ENCODE peak calls at places on chromosomes 13 and 19, in ten cellular contexts. O is lower lobe of right lung; R is colonic mucosa; S is B cell; C is foreskin fibroblast; Z is uterus; Y is CD8-positive, alpha-beta T cell; U is hepatocyte; I is endodermal cell; M is GM23338. W is an unnamed sample.

GRCh38 chr13:24038846-24039330 is 121.6 kb upstream of the SPATA13 start:
- DNase-seq in C (peak; percentile 38), M (no peak), S (no peak), I (no peak), R (no peak), Y (no peak), U (no peak), Z (no peak), O (no peak), W (no peak)

GRCh38 chr19:8459520-8460260 is 14.9 kb downstream of the HNRNPM start:
- DNase-seq in I (no peak), Y (no peak), Z (no peak), M (no peak), O (no peak), R (no peak), C (peak; percentile 87), U (no peak), S (no peak), W (no peak)

GRCh38 chr13:112657850-112658445 is 31.9 kb upstream of the ATP11A start:
- DNase-seq in U (peak; percentile 71), Y (no peak), Z (peak; percentile 56), R (no peak), M (no peak), I (peak; percentile 75), S (no peak), C (peak; percentile 61), O (peak; percentile 16), W (no peak)

GRCh38 chr13:27927444-27928352 is 7.9 kb downstream of the PDX1 start:
- DNase-seq in U (no peak), S (peak; percentile 33), M (peak; percentile 59), O (no peak), I (peak; percentile 65), R (no peak), C (no peak), Z (no peak), Y (no peak), W (peak; percentile 21)

GRCh38 chr13:72960541-72960940 is 98.3 kb upstream of the KLF5 start:
- DNase-seq in Z (no peak), O (no peak), S (no peak), Y (no peak), M (peak; percentile 55), C (no peak), I (no peak), U (peak; percentile 29), R (no peak), W (no peak)

GRCh38 chr19:48806818-48807589 is 3.8 kb downstream of the BCAT2 start:
- DNase-seq in M (peak; percentile 68), R (peak; percentile 76), O (no peak), C (peak; percentile 62), Z (no peak), U (peak; percentile 87), Y (no peak), I (peak; percentile 76), S (no peak), W (peak; percentile 22)

GRCh38 chr13:102028198-102028597 is 373.6 kb downstream of the FGF14 start:
- DNase-seq in Z (no peak), O (no peak), Y (no peak), U (no peak), I (no peak), C (no peak), M (no peak), R (no peak), S (no peak), W (no peak)

GRCh38 chr19:51480590-51480989 is 2.3 kb downstream of the CEACAM18 start:
- DNase-seq in C (no peak), S (no peak), Z (no peak), U (peak; percentile 38), I (peak; percentile 80), M (peak; percentile 81), Y (no peak), O (no peak), R (no peak), W (no peak)

GRCh38 chr19:51971624-51972023 is 15.0 kb downstream of the ZNF350 start:
- DNase-seq in O (no peak), C (peak; percentile 20), Z (no peak), R (no peak), Y (no peak), S (no peak), M (peak; percentile 22), U (no peak), I (no peak), W (peak; percentile 24)

GRCh38 chr13:32956595-32956933 is 59.7 kb upstream of the KL start:
- DNase-seq in M (no peak), C (no peak), Y (no peak), S (no peak), R (no peak), Z (no peak), U (no peak), I (no peak), O (no peak), W (no peak)

GRCh38 chr19:46813570-46814358 is 25.4 kb upstream of the SLC1A5 start:
- DNase-seq in Z (peak; percentile 79), R (peak; percentile 50), S (no peak), O (peak; percentile 88), Y (no peak), C (peak; percentile 55), M (no peak), I (no peak), U (no peak), W (no peak)

GRCh38 chr13:20489185-20489820 is 36.4 kb downstream of the CRYL1 start:
- DNase-seq in O (no peak), C (no peak), Y (peak; percentile 30), U (no peak), M (no peak), Z (no peak), R (no peak), I (peak; percentile 47), S (no peak), W (no peak)
- TF ChIP-seq CTCF in O (no peak), C (no peak), Y (no peak), U (no peak), M (peak; percentile 49), Z (peak; percentile 43), R (no peak), I (no peak), S (no peak), W (no peak)

GRCh38 chr19:5686647-5687359 is 3.3 kb upstream of the RPL36 start:
- DNase-seq in U (peak; percentile 97), O (peak; percentile 99), Z (peak; percentile 98), I (peak; percentile 100), Y (peak; percentile 96), C (peak; percentile 98), S (peak; percentile 98), R (peak; percentile 100), M (peak; percentile 98), W (peak; percentile 100)

GRCh38 chr19:5690125-5690954 is at the start of gene RPL36:
- DNase-seq in U (peak; percentile 99), C (peak; percentile 99), O (peak; percentile 99), R (peak; percentile 99), S (peak; percentile 96), Z (peak; percentile 99), Y (peak; percentile 98), M (peak; percentile 97), I (peak; percentile 100), W (peak; percentile 99)

GRCh38 chr19:5686326-5686646 is 3.8 kb upstream of the RPL36 start:
- DNase-seq in I (no peak), O (no peak), Z (no peak), S (no peak), R (no peak), U (no peak), M (no peak), C (no peak), Y (no peak), W (no peak)

GRCh38 chr19:5684694-5685430 is 4.0 kb downstream of the HSD11B1L start:
- DNase-seq in O (peak; percentile 45), R (no peak), S (no peak), M (no peak), C (no peak), U (peak; percentile 4), Y (no peak), Z (no peak), I (peak; percentile 40), W (no peak)

GRCh38 chr19:5687360-5688198 is 2.5 kb upstream of the RPL36 start:
- DNase-seq in Y (no peak), S (no peak), R (no peak), I (peak; percentile 48), M (no peak), O (peak; percentile 55), U (no peak), Z (no peak), C (no peak), W (no peak)
- TF ChIP-seq CTCF in Y (peak; percentile 40), S (peak; percentile 43), R (no peak), I (peak; percentile 11), M (no peak), O (no peak), U (no peak), Z (no peak), C (no peak), W (peak; percentile 62)

GRCh38 chr13:74288361-74288911 is 154.2 kb upstream of the KLF12 start:
- DNase-seq in S (no peak), R (peak; percentile 46), Y (no peak), Z (no peak), U (peak; percentile 46), M (peak; percentile 46), O (no peak), C (peak; percentile 27), I (peak; percentile 59), W (peak; percentile 18)

GRCh38 chr13:74289130-74289529 is 154.9 kb upstream of the KLF12 start:
- DNase-seq in C (no peak), S (no peak), Z (no peak), I (no peak), R (no peak), Y (no peak), O (no peak), U (no peak), M (no peak), W (no peak)

GRCh38 chr13:74289861-74290260 is 155.7 kb upstream of the KLF12 start:
- DNase-seq in Y (no peak), S (no peak), M (no peak), C (no peak), O (no peak), R (no peak), Z (no peak), I (no peak), U (no peak), W (no peak)

GRCh38 chr13:74287672-74288169 is 153.5 kb upstream of the KLF12 start:
- DNase-seq in S (peak; percentile 60), U (peak; percentile 89), O (peak; percentile 85), Y (peak; percentile 74), I (peak; percentile 78), R (peak; percentile 79), C (peak; percentile 87), Z (peak; percentile 59), M (peak; percentile 90), W (peak; percentile 24)

GRCh38 chr13:74290324-74290773 is 156.1 kb upstream of the KLF12 start:
- DNase-seq in S (peak; percentile 50), Y (no peak), C (peak; percentile 51), M (peak; percentile 93), O (no peak), Z (peak; percentile 16), R (no peak), U (peak; percentile 54), I (peak; percentile 73), W (no peak)
- TF ChIP-seq CTCF in S (no peak), Y (no peak), C (no peak), M (no peak), O (no peak), Z (no peak), R (no peak), U (no peak), I (no peak), W (no peak)

GRCh38 chr13:74248477-74248876 is 114.3 kb upstream of the KLF12 start:
- DNase-seq in R (no peak), I (no peak), M (no peak), Z (no peak), Y (no peak), O (no peak), C (no peak), U (no peak), S (no peak), W (no peak)
- TF ChIP-seq CTCF in R (no peak), I (no peak), M (no peak), Z (no peak), Y (no peak), O (no peak), C (no peak), U (no peak), S (no peak), W (no peak)